ENCODE peak calls at places on chromosomes 3 and 15, in five cellular contexts. I is EL; H is HS-27A; K is stimulated activated naive CD8-positive, alpha-beta T cell treated with anti-CD3 and anti-CD28 coated beads, Interleukin-15, amount 100 ng/mL, for 72 hours; X is GM04504. B is an unnamed sample.

GRCh38 chr3:33278106-33278672 is 947 bp downstream of the FBXL2 start:
- DNase-seq in I (peak; percentile 18), H (no peak), K (no peak), X (no peak), B (no peak)

GRCh38 chr3:61407397-61407796 is 154.0 kb upstream of the PTPRG start:
- DNase-seq in I (no peak), H (no peak), K (no peak), X (no peak), B (no peak)

GRCh38 chr3:126293370-126294082 is 63.7 kb downstream of the KLF15 start:
- DNase-seq in I (no peak), H (no peak), K (no peak), X (no peak), B (no peak)

GRCh38 chr3:45942051-45942825 is 1.0 kb upstream of the CXCR6 start:
- DNase-seq in I (no peak), H (peak; percentile 17), K (no peak), X (no peak), B (no peak)

GRCh38 chr3:72591522-72592421 is 256.5 kb downstream of the SHQ1 start:
- DNase-seq in I (peak; percentile 96), H (peak; percentile 47), K (no peak), X (peak; percentile 90), B (peak; percentile 94)

GRCh38 chr3:191119415-191120295 is 79.4 kb upstream of the OSTN start:
- DNase-seq in I (no peak), H (no peak), K (no peak), X (no peak), B (no peak)

GRCh38 chr3:153166206-153166605 is 4.2 kb downstream of the RAP2B start:
- DNase-seq in I (peak; percentile 34), H (no peak), K (no peak), X (no peak), B (no peak)

GRCh38 chr15:48627260-48627969 is 18.1 kb downstream of the FBN1 start:
- DNase-seq in I (peak; percentile 88), H (peak; percentile 57), K (no peak), X (peak; percentile 61), B (no peak)

GRCh38 chr3:114444216-114444615 is 150.4 kb downstream of the TIGIT start:
- DNase-seq in I (no peak), H (no peak), K (no peak), X (no peak), B (no peak)

GRCh38 chr3:43537206-43537605 is 84.6 kb downstream of the ANO10 start:
- DNase-seq in I (no peak), H (no peak), K (no peak), X (no peak), B (no peak)

GRCh38 chr15:62873203-62873602 is 169.3 kb upstream of the TPM1 start:
- DNase-seq in I (peak; percentile 53), H (no peak), K (no peak), X (no peak), B (no peak)

GRCh38 chr15:31035610-31036009 is 44.2 kb upstream of the MTMR10 start:
- DNase-seq in I (no peak), H (no peak), K (no peak), X (no peak), B (no peak)